ENCODE peak calls at places on chromosomes 16 and 17, in nine cellular contexts. One of them, this sample, is unnamed.

GRCh38 chr16:56606071-56606687 is 2.2 kb upstream of the MT2A start:
- DNase-seq in left lung: no peak
- DNase-seq in HFF-Myc: no peak
- DNase-seq in germinal center: no peak
- DNase-seq in cardiac fibroblast: peak; percentile 92
- DNase-seq in lung: no peak
- DNase-seq in adrenal gland: peak; percentile 86
- DNase-seq in BJ: no peak
- DNase-seq in left kidney: no peak
- DNase-seq in this sample: no peak

GRCh38 chr17:19728114-19728495 is 11.7 kb upstream of the SLC47A2 start:
- DNase-seq in left lung: peak; percentile 79
- DNase-seq in HFF-Myc: no peak
- DNase-seq in germinal center: no peak
- DNase-seq in cardiac fibroblast: peak; percentile 82
- DNase-seq in lung: peak; percentile 78
- DNase-seq in adrenal gland: peak; percentile 95
- DNase-seq in BJ: peak; percentile 72
- DNase-seq in left kidney: peak; percentile 53
- DNase-seq in this sample: peak; percentile 99

GRCh38 chr17:68260051-68260762 is 12.4 kb downstream of the AMZ2 start:
- DNase-seq in left lung: no peak
- DNase-seq in HFF-Myc: no peak
- DNase-seq in germinal center: no peak
- DNase-seq in cardiac fibroblast: no peak
- DNase-seq in lung: no peak
- DNase-seq in adrenal gland: no peak
- DNase-seq in BJ: no peak
- DNase-seq in left kidney: peak; percentile 51
- DNase-seq in this sample: no peak

GRCh38 chr17:27621557-27621956 is 9.4 kb upstream of the LGALS9 start:
- DNase-seq in left lung: no peak
- DNase-seq in HFF-Myc: no peak
- DNase-seq in germinal center: no peak
- DNase-seq in cardiac fibroblast: no peak
- DNase-seq in lung: no peak
- DNase-seq in adrenal gland: no peak
- DNase-seq in BJ: no peak
- DNase-seq in left kidney: no peak
- DNase-seq in this sample: no peak

GRCh38 chr17:61447358-61447757 is 4.9 kb upstream of the TBX4 start:
- DNase-seq in left lung: no peak
- DNase-seq in HFF-Myc: no peak
- DNase-seq in germinal center: no peak
- DNase-seq in cardiac fibroblast: no peak
- DNase-seq in lung: no peak
- DNase-seq in adrenal gland: peak; percentile 18
- DNase-seq in BJ: no peak
- DNase-seq in left kidney: no peak
- DNase-seq in this sample: no peak

GRCh38 chr16:86664518-86665318 is 86.4 kb downstream of the FOXL1 start:
- DNase-seq in left lung: no peak
- DNase-seq in HFF-Myc: peak; percentile 95
- DNase-seq in germinal center: no peak
- DNase-seq in cardiac fibroblast: peak; percentile 100
- DNase-seq in lung: no peak
- DNase-seq in adrenal gland: no peak
- DNase-seq in BJ: peak; percentile 86
- DNase-seq in left kidney: no peak
- DNase-seq in this sample: peak; percentile 96

GRCh38 chr17:19335951-19336631 is 26.4 kb downstream of the B9D1 start:
- DNase-seq in left lung: no peak
- DNase-seq in HFF-Myc: no peak
- DNase-seq in germinal center: no peak
- DNase-seq in cardiac fibroblast: no peak
- DNase-seq in lung: no peak
- DNase-seq in adrenal gland: peak; percentile 54
- DNase-seq in BJ: no peak
- DNase-seq in left kidney: no peak
- DNase-seq in this sample: no peak

GRCh38 chr17:3772764-3773163 is 28.2 kb downstream of the ITGAE start:
- DNase-seq in left lung: no peak
- DNase-seq in HFF-Myc: no peak
- DNase-seq in germinal center: no peak
- DNase-seq in cardiac fibroblast: no peak
- DNase-seq in lung: no peak
- DNase-seq in adrenal gland: no peak
- DNase-seq in BJ: no peak
- DNase-seq in left kidney: no peak
- DNase-seq in this sample: no peak

GRCh38 chr16:25210758-25211157 is 6.0 kb upstream of the AQP8 start:
- DNase-seq in left lung: no peak
- DNase-seq in HFF-Myc: peak; percentile 56
- DNase-seq in germinal center: no peak
- DNase-seq in cardiac fibroblast: peak; percentile 66
- DNase-seq in lung: no peak
- DNase-seq in adrenal gland: no peak
- DNase-seq in BJ: no peak
- DNase-seq in left kidney: no peak
- DNase-seq in this sample: no peak

GRCh38 chr16:72247821-72248253 is 75.9 kb upstream of the PMFBP1 start:
- DNase-seq in left lung: no peak
- DNase-seq in HFF-Myc: no peak
- DNase-seq in germinal center: no peak
- DNase-seq in cardiac fibroblast: peak; percentile 64
- DNase-seq in lung: no peak
- DNase-seq in adrenal gland: no peak
- DNase-seq in BJ: peak; percentile 22
- DNase-seq in left kidney: no peak
- DNase-seq in this sample: peak; percentile 79

GRCh38 chr17:50347087-50347893 is 1.4 kb downstream of the XYLT2 start:
- DNase-seq in left lung: peak; percentile 33
- DNase-seq in HFF-Myc: no peak
- DNase-seq in germinal center: no peak
- DNase-seq in cardiac fibroblast: no peak
- DNase-seq in lung: no peak
- DNase-seq in adrenal gland: peak; percentile 54
- DNase-seq in BJ: no peak
- DNase-seq in left kidney: peak; percentile 42
- DNase-seq in this sample: no peak

GRCh38 chr16:78425957-78426590 is 326.6 kb downstream of the WWOX start:
- DNase-seq in left lung: no peak
- DNase-seq in HFF-Myc: no peak
- DNase-seq in germinal center: no peak
- DNase-seq in cardiac fibroblast: no peak
- DNase-seq in lung: no peak
- DNase-seq in adrenal gland: no peak
- DNase-seq in BJ: no peak
- DNase-seq in left kidney: peak; percentile 90
- DNase-seq in this sample: no peak

GRCh38 chr16:67547423-67548264 is 14.7 kb upstream of the CTCF start:
- DNase-seq in left lung: peak; percentile 39
- DNase-seq in HFF-Myc: no peak
- DNase-seq in germinal center: peak; percentile 86
- DNase-seq in cardiac fibroblast: no peak
- DNase-seq in lung: no peak
- DNase-seq in adrenal gland: no peak
- DNase-seq in BJ: no peak
- DNase-seq in left kidney: no peak
- DNase-seq in this sample: no peak

GRCh38 chr16:81778861-81779539 is at the start of gene PLCG2:
- DNase-seq in left lung: peak; percentile 87
- DNase-seq in HFF-Myc: no peak
- DNase-seq in germinal center: peak; percentile 89
- DNase-seq in cardiac fibroblast: peak; percentile 22
- DNase-seq in lung: peak; percentile 76
- DNase-seq in adrenal gland: peak; percentile 67
- DNase-seq in BJ: no peak
- DNase-seq in left kidney: peak; percentile 86
- DNase-seq in this sample: no peak

GRCh38 chr17:79009397-79010303 is at the start of gene CANT1:
- DNase-seq in left lung: peak; percentile 85
- DNase-seq in HFF-Myc: no peak
- DNase-seq in germinal center: peak; percentile 96
- DNase-seq in cardiac fibroblast: peak; percentile 84
- DNase-seq in lung: peak; percentile 77
- DNase-seq in adrenal gland: peak; percentile 86
- DNase-seq in BJ: peak; percentile 33
- DNase-seq in left kidney: peak; percentile 97
- DNase-seq in this sample: peak; percentile 84

GRCh38 chr16:2524339-2524938 is 4.3 kb downstream of the AMDHD2 start:
- DNase-seq in left lung: no peak
- DNase-seq in HFF-Myc: no peak
- DNase-seq in germinal center: no peak
- DNase-seq in cardiac fibroblast: no peak
- DNase-seq in lung: no peak
- DNase-seq in adrenal gland: no peak
- DNase-seq in BJ: no peak
- DNase-seq in left kidney: no peak
- DNase-seq in this sample: no peak